ENCODE peak calls at places on chromosome 11, in four cellular contexts. Z is heart left ventricle, F is lower lobe of right lung, L is psoas muscle. U is an unnamed sample.
A peak's percentile ranks its signal among the peaks of the same experiment; 100 is the strongest.

GRCh38 chr11:118610773-118611432 is 3.5 kb downstream of the PHLDB1 start:
- DNase-seq in F (peak; percentile 90), Z (peak; percentile 87), L (peak; percentile 81), U (peak; percentile 89)

GRCh38 chr11:17498475-17498874 is 21.8 kb upstream of the ABCC8 start:
- DNase-seq in Z (no peak), F (no peak), L (no peak), U (no peak)

GRCh38 chr11:79100093-79100704 is 340.6 kb downstream of the TENM4 start:
- DNase-seq in Z (no peak), L (no peak), F (no peak), U (peak; percentile 58)

GRCh38 chr11:94563176-94563847 is 3.9 kb upstream of the PIWIL4 start:
- DNase-seq in Z (no peak), L (no peak), F (no peak), U (no peak)

GRCh38 chr11:3093281-3094191 is 36.3 kb upstream of the CARS1 start:
- DNase-seq in F (no peak), Z (peak; percentile 30), L (no peak), U (no peak)

GRCh38 chr11:17720796-17721171 is 1.4 kb downstream of the MYOD1 start:
- DNase-seq in F (no peak), L (no peak), Z (no peak), U (no peak)

GRCh38 chr11:20026629-20027545 is 133.4 kb downstream of the DBX1 start:
- DNase-seq in Z (no peak), F (no peak), L (no peak), U (no peak)

GRCh38 chr11:64854534-64855502 is 10.4 kb upstream of the CDC42BPG start:
- DNase-seq in Z (peak; percentile 86), F (peak; percentile 86), L (peak; percentile 93), U (peak; percentile 95)

GRCh38 chr11:64089915-64090810 is 54.4 kb downstream of the FLRT1 start:
- DNase-seq in F (no peak), L (no peak), Z (no peak), U (no peak)

GRCh38 chr11:84671325-84672019 is 955.7 kb downstream of the DLG2 start:
- DNase-seq in F (no peak), Z (no peak), L (no peak), U (no peak)

GRCh38 chr11:131867457-131868257 is 497.2 kb downstream of the NTM start:
- DNase-seq in L (peak; percentile 53), F (peak; percentile 56), Z (peak; percentile 81), U (peak; percentile 72)

GRCh38 chr11:44911031-44911814 is 39.5 kb downstream of the TP53I11 start:
- DNase-seq in L (peak; percentile 73), F (peak; percentile 73), Z (peak; percentile 91), U (peak; percentile 90)

GRCh38 chr11:94147433-94147845 is 18.8 kb downstream of the PANX1 start:
- DNase-seq in Z (no peak), L (no peak), F (no peak), U (no peak)

GRCh38 chr11:74826901-74827300 is 78.3 kb downstream of the RNF169 start:
- DNase-seq in Z (no peak), L (no peak), F (no peak), U (no peak)

GRCh38 chr11:97722065-97722464 is 1298.7 kb upstream of the CNTN5 start:
- DNase-seq in Z (peak; percentile 66), F (no peak), L (no peak), U (no peak)

GRCh38 chr11:112795896-112796686 is 165.1 kb upstream of the NCAM1 start:
- DNase-seq in L (peak; percentile 26), F (no peak), Z (peak; percentile 70), U (no peak)

GRCh38 chr11:1760351-1761109 is 3.2 kb downstream of the CTSD start:
- DNase-seq in F (peak; percentile 92), Z (peak; percentile 94), L (peak; percentile 91), U (peak; percentile 87)

GRCh38 chr11:1761110-1761856 is 2.4 kb downstream of the CTSD start:
- DNase-seq in F (peak; percentile 52), L (peak; percentile 15), Z (no peak), U (no peak)

GRCh38 chr11:1762537-1763302 is 1.0 kb downstream of the CTSD start:
- DNase-seq in F (peak; percentile 73), L (peak; percentile 70), Z (peak; percentile 81), U (peak; percentile 85)

GRCh38 chr11:1763336-1763795 is 361 bp downstream of the CTSD start:
- DNase-seq in F (no peak), Z (no peak), L (peak; percentile 42), U (no peak)

GRCh38 chr11:1761857-1762536 is 1.7 kb downstream of the CTSD start:
- DNase-seq in L (no peak), F (peak; percentile 48), Z (peak; percentile 23), U (no peak)
- H3K4me3 ChIP-seq in L (peak overlapping the region; percentile 100), F (peak overlapping the region; percentile 100), Z (peak overlapping the region; percentile 100), U (peak overlapping the region; percentile 98)

GRCh38 chr11:117299351-117300300 is 8.5 kb downstream of the BACE1-AS start:
- DNase-seq in L (no peak), F (no peak), Z (no peak), U (no peak)

GRCh38 chr11:117302228-117302627 is 11.1 kb downstream of the BACE1-AS start:
- DNase-seq in F (no peak), Z (no peak), L (no peak), U (no peak)

GRCh38 chr11:117300301-117300700 is 9.2 kb downstream of the BACE1-AS start:
- DNase-seq in Z (peak; percentile 47), F (no peak), L (peak; percentile 21), U (peak; percentile 32)

GRCh38 chr11:117303101-117303500 is 12.0 kb downstream of the BACE1-AS start:
- DNase-seq in Z (no peak), L (no peak), F (no peak), U (no peak)

DNA sequence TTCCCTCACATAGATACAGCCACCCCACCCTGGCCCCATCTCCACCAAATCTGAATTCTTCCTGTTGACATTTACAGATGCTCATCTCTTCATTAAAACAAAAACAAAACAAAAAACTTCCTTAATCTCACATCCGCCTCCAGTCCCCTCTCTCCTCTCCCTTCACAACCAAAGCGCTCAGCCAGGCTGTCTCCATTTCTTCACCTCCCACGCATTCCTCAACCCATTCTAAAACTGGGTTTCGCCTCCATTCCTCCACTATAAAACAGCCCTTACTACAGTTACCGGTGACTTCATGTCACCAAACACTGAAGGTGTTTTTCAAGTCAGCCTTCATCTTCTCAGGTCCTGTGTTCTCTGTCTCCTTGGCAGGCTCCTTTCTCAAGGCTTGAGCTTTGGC is 9.6 kb downstream of the BACE1-AS start:
- DNase-seq in L (no peak), F (no peak), Z (no peak), U (no peak)
- TF ChIP-seq CTCF in L (no peak), F (no peak), Z (no peak), U (no peak)

DNA sequence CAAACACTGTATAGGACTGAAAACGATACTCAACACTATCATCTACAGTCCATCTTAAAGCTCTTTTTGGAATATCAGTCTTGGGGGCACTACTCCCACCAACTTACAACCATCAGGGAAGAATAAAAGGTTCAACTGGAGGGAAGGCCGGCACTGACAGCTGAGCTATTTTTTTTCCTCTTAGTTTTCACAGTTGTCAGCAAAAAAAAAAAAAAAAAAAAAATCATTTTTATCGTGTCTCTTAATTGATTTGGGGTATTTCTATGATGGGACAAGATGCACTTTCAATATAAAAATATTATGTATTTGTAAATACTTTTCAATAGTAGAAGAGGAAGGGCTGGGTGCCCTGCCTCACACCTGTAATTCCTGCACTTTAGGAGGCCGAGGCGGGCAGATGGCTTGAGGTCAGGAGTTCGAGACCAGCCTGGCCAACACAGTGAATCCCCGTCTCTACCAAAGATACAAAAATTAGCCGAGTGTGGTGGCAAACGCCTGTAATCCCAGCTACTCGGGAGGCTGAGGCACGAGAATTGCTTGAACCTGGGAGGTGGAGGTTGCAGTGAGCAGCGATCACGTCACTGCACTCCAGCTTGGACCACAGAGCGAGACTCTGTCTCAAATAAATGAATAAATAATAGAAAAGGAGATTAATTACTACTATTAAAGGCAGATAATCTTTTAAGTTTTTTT is 1.5 kb downstream of the KIF18A start:
- DNase-seq in L (no peak), F (no peak), Z (no peak), U (no peak)
- H3K4me3 ChIP-seq in L (no peak overlapping the region), F (no peak overlapping the region), Z (no peak overlapping the region), U (no peak overlapping the region)

GRCh38 chr11:18798941-18799469 is 7.4 kb upstream of the PTPN5 start:
- DNase-seq in Z (no peak), F (no peak), L (no peak), U (no peak)

GRCh38 chr11:18804621-18805020 is 13.0 kb upstream of the PTPN5 start:
- DNase-seq in Z (no peak), L (no peak), F (no peak), U (no peak)

GRCh38 chr11:18802381-18803257 is 11.0 kb upstream of the PTPN5 start:
- DNase-seq in Z (peak; percentile 49), F (no peak), L (no peak), U (no peak)
- TF ChIP-seq CTCF in Z (peak; percentile 36), F (peak; percentile 57), L (peak; percentile 40), U (peak; percentile 32)

DNA sequence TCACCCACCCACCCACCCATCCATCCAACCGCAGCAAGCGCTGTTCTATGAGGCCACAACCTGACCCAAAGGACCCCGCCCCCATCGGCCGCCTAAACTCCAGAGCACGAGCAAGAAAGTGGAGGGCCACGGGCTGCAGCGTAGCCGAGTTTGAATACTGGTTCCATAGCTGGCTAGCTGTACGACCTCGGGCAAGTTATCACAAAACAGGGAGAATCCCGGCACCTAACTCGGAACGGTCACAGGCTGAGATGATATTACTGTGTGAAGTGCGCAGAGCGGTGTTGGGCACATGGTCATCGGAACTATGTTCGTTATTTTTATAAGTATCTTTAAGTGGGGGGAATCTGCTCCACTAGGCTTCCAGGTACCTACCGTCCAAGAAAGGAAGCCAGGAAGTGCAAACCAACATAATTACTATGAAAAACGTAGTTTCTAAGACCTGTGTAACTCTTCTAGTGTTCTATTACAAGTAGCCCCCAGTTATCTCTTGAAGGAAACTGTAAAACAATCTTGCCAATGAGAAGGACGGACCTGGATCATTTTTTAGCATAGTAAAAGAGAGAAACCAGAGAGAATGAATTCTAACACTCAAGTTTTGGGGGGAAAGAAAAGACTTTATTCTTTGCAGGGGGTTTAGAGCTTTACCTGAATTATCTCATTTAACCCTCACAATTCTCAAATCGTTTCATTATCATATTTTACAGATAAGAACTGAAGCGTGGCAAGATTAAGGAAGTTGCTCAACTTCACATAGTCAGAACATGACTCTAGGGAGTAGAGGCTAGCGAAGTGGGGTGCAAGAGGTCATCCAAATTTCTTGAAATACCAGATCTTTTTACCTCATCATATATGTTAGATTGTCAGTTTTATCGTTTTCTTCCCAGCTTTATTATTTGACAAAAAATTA is 671 bp upstream of the BUD13 start:
- DNase-seq in Z (no peak), L (no peak), F (no peak), U (peak; percentile 63)
- H3K4me3 ChIP-seq in Z (peak overlapping the region; percentile 99), L (peak overlapping the region; percentile 73), F (peak overlapping the region; percentile 76), U (peak overlapping the region; percentile 82)

DNA sequence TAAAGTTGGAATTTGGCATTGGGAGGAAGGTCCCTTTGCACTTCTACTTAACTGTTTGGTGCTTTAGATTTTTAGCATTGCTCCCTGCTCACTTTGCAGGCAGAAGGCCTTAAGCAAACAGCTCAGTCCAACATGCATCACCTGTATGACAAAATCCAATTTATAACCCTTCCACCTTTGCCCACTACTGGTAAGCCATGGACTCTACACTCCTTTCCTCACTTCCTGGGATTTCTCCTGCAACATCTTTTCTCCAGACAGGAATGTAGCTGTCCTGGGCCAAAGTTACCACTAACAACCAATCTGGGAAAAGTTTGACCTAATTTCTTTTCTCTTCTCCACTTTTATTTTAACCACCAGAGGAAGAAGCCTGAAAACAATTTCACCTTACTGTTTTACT is 1.8 kb upstream of the OR2D2 start:
- DNase-seq in Z (no peak), F (no peak), L (no peak), U (no peak)
- TF ChIP-seq CTCF in Z (no peak), F (no peak), L (no peak), U (no peak)